ENCODE peak calls at places on chromosome 1, in six cellular contexts. A, F, U, K, M and V are unnamed samples. For H3K4me1, the result is how much of the 10 kb centered on the place peaks cover.

GRCh38 chr1:11924334-11925195 is 1.7 kb downstream of the KIAA2013 start:
- DNase-seq in K (no peak), F (no peak), A (no peak), U (no peak), M (no peak), V (no peak)

GRCh38 chr1:174160109-174160473 is 771 bp downstream of the RABGAP1L start:
- DNase-seq in U (no peak), F (peak), M (peak), K (peak), A (no peak), V (peak)

GRCh38 chr1:61085191-61086086 is 3.1 kb downstream of the NFIA start:
- DNase-seq in M (no peak), U (no peak), A (no peak), K (no peak), F (no peak), V (no peak)

GRCh38 chr1:100955322-100955721 is 59.4 kb downstream of the SLC30A7 start:
- DNase-seq in F (no peak), U (no peak), K (no peak), A (no peak), M (no peak), V (peak)

GRCh38 chr1:183872406-183872805 is 67.5 kb downstream of the RGL1 start:
- DNase-seq in F (no peak), K (no peak), A (no peak), U (no peak), M (no peak), V (peak)

GRCh38 chr1:64867266-64867665 is 99.1 kb downstream of the JAK1 start:
- DNase-seq in M (no peak), A (no peak), K (no peak), F (no peak), U (no peak), V (no peak)

GRCh38 chr1:156498447-156499193 is 2.0 kb downstream of the MEF2D start:
- DNase-seq in A (no peak), M (peak), U (peak), K (no peak), F (peak), V (no peak)

GRCh38 chr1:246454655-246455054 is 52.4 kb downstream of the SMYD3 start:
- DNase-seq in F (no peak), U (peak), K (no peak), A (no peak), M (no peak), V (no peak)

GRCh38 chr1:232925421-232926202 is 24.8 kb upstream of the NTPCR start:
- DNase-seq in F (no peak), M (no peak), U (no peak), K (no peak), A (no peak), V (no peak)

DNA sequence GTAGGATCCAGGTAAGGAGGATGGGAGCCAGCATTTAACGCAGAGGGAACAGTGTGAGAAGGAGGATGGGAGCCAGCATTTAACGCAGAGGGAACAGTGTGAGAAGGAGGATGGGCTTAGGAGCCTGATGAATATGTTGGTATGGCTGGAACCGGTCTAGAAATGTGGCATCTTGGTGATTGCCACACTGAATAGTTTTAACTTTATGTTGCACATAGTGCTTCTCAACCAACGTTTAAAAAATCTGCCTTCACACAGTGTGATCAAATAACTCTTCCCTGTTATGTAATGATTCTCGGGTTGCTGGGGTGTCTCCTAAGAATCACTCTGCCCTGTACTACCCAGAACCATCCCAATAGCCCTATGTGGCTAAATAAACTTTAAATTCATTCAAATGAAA is 146.9 kb upstream of the DUSP10 start:
- DNase-seq in U (no peak), K (no peak), A (no peak), M (no peak), F (no peak), V (no peak)
- H3K4me1 ChIP-seq in U (under half), K (under half), A (under half), M (under half), F (under half), V (under half)

DNA sequence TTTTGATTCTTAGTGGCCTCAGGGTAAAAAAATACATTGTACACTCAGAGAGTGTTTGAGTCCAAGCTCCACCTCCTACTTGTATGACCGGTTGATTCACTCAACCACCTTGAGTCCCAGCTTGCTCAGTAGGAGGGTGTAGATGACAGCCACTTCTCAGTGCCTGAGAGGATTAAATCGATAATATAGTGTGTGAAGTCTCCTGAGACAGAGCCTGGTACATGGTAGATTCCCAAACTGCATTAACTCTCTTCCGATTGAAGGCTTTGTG is 38.4 kb downstream of the NCMAP start:
- DNase-seq in K (no peak), A (no peak), F (no peak), U (no peak), M (no peak), V (no peak)
- H3K4me1 ChIP-seq in K (under half), A (under half), F (under half), U (under half), M (under half), V (under half)

GRCh38 chr1:208161005-208161404 is 83.2 kb downstream of the PLXNA2 start:
- DNase-seq in U (no peak), K (no peak), M (no peak), A (no peak), F (no peak), V (no peak)

GRCh38 chr1:208163542-208163941 is 80.6 kb downstream of the PLXNA2 start:
- DNase-seq in K (no peak), F (no peak), U (no peak), A (no peak), M (no peak), V (no peak)

GRCh38 chr1:208161656-208162375 is 82.4 kb downstream of the PLXNA2 start:
- DNase-seq in A (no peak), F (no peak), M (no peak), U (no peak), K (peak), V (no peak)

GRCh38 chr1:208164609-208165008 is 79.6 kb downstream of the PLXNA2 start:
- DNase-seq in F (no peak), M (no peak), K (peak), A (no peak), U (no peak), V (no peak)

GRCh38 chr1:208162903-208163302 is 81.3 kb downstream of the PLXNA2 start:
- DNase-seq in A (no peak), F (no peak), M (no peak), U (no peak), K (no peak), V (no peak)
- H3K4me1 ChIP-seq in A (under half), F (under half), M (half or more), U (under half), K (under half), V (under half)

DNA sequence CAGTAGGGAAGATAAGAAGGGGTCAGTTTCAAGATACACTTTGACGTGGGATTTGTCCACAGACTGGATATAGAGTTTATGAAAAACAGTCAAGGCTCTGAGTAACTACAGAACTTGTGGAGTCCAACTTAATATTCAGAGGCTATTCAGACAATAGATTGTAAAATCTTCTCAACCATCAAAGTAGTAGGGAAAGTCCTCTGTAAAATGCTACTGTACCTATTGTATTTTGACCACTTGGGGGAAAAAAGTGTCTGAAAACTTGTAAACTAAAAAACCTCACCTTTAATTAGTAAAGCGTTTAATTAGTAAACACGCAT is 10.5 kb downstream of the PTP4A2 start:
- DNase-seq in A (no peak), M (no peak), F (no peak), K (no peak), U (no peak), V (no peak)
- H3K4me1 ChIP-seq in A (half or more), M (half or more), F (under half), K (under half), U (half or more), V (under half)

DNA sequence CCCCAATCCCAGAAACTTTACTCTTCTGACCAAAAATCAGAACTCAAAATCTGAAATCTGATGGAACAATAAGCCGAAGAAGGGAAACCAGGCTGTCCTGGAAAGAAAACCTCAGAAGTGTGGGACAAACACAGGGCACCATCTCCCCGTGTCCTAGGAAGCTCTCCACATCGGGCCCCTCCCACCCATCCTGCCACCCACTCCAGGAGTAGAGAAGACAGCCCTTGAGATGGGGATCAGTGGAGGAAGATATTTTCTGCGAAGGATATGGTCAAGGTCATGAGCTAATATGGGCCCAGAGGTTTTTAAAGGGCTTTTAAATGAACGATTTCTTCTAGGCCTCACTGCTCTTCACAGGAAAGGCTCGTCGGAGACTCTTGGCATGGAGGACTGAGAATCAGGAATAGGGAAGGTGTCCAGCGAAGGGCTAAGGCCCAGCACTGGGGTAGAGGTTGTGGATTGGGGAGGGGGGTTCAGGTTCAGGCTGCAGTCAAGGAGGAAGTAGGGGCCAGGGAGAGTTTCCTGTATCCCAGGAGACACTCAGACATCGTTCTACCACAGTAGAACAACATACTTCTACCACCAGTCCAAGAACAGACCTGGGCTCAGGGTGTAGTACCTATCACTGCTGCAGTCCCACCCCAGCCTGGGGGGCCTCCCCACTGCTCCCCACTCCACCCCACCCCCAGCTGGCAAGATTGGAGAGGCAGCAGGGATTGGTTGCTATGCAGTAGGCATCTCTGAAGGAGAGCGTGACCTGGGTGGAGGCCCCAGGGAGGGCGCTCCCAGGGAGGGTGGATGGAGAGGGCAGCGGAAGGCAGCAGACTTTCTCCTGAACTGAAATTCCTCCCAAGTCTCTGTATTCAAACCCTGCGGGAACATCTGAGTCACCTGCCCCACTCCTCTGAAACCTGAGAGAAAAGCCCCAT is 1.2 kb upstream of the S100A5 start:
- DNase-seq in K (no peak), F (no peak), A (no peak), M (no peak), U (no peak), V (no peak)
- H3K4me1 ChIP-seq in K (half or more), F (under half), A (half or more), M (under half), U (under half), V (under half)

GRCh38 chr1:9242338-9242969 is 7.9 kb downstream of the H6PD start:
- DNase-seq in U (no peak), K (no peak), M (peak), F (peak), A (no peak), V (no peak)

GRCh38 chr1:9241891-9242290 is 7.3 kb downstream of the H6PD start:
- DNase-seq in K (no peak), F (no peak), U (no peak), A (no peak), M (no peak), V (no peak)

GRCh38 chr1:9239622-9240401 is 5.2 kb downstream of the H6PD start:
- DNase-seq in K (no peak), M (peak), U (no peak), A (peak), F (peak), V (peak)

GRCh38 chr1:9238550-9238949 is 4.0 kb downstream of the H6PD start:
- DNase-seq in A (no peak), F (no peak), M (no peak), K (no peak), U (no peak), V (no peak)

GRCh38 chr1:9240914-9241820 is 6.6 kb downstream of the H6PD start:
- DNase-seq in M (no peak), U (no peak), K (no peak), F (no peak), A (no peak), V (no peak)
- H3K4me1 ChIP-seq in M (half or more), U (under half), K (under half), F (under half), A (under half), V (under half)

DNA sequence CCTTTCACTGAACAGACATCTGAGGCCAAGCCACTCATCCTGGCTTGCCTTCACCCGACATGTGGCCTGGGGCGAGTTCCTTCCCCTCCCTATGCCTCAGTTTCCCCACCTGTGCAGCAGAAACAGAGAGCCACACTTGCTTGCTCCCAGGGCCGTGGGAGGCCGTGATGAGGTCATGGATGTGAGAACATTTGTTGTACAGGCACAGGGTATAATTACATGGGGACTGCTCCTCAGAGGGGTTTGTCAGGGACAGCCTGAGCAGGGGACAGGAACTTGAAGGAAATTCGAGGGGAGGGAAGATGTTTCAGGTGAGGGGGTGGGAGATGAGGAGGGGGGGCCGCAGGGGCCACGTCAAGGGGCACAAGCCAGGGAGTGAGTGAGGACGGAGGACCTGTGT is 56.1 kb downstream of the ALPL start:
- DNase-seq in U (no peak), K (no peak), A (no peak), F (no peak), M (no peak), V (no peak)
- H3K4me1 ChIP-seq in U (under half), K (under half), A (under half), F (under half), M (under half), V (half or more)

GRCh38 chr1:23084880-23085279 is 65.6 kb downstream of the KDM1A start:
- DNase-seq in U (no peak), F (no peak), A (no peak), M (no peak), K (no peak), V (no peak)

GRCh38 chr1:23081376-23081775 is 62.1 kb downstream of the KDM1A start:
- DNase-seq in F (no peak), U (no peak), K (no peak), M (no peak), A (no peak), V (no peak)

GRCh38 chr1:23079025-23079424 is 59.8 kb downstream of the KDM1A start:
- DNase-seq in F (no peak), M (no peak), U (no peak), A (no peak), K (no peak), V (no peak)

GRCh38 chr1:23083714-23084480 is 64.6 kb downstream of the KDM1A start:
- DNase-seq in F (no peak), U (no peak), M (peak), A (no peak), K (no peak), V (no peak)

GRCh38 chr1:23080885-23081284 is 61.6 kb downstream of the KDM1A start:
- DNase-seq in A (no peak), M (no peak), U (no peak), K (no peak), F (no peak), V (no peak)
- H3K4me1 ChIP-seq in A (under half), M (under half), U (under half), K (under half), F (under half), V (under half)